ENCODE peak calls at places on chromosome 5, in four cellular contexts. U, F, W and O are unnamed samples.

GRCh38 chr5:40441733-40442132 is 238.0 kb upstream of the PTGER4 start:
- DNase-seq in U (no peak), F (no peak), W (no peak), O (no peak)

GRCh38 chr5:16312786-16313185 is 133.2 kb upstream of the MARCHF11 start:
- DNase-seq in U (no peak), F (no peak), W (no peak), O (no peak)

GRCh38 chr5:15791274-15791673 is 291.3 kb downstream of the FBXL7 start:
- DNase-seq in U (no peak), F (no peak), W (no peak), O (no peak)

GRCh38 chr5:57889558-57889957 is 406.9 kb upstream of the ACTBL2 start:
- DNase-seq in U (no peak), F (no peak), W (no peak), O (no peak)

GRCh38 chr5:17436766-17437221 is 61.2 kb upstream of the TAF11L2 start:
- DNase-seq in U (no peak), F (no peak), W (no peak), O (no peak)

GRCh38 chr5:141508808-141509611 is 20.1 kb downstream of the PCDHGC5 start:
- DNase-seq in U (peak; percentile 86), F (peak; percentile 66), W (peak; percentile 93), O (peak; percentile 74)

GRCh38 chr5:177553671-177554429 is 513 bp downstream of the FAM193B start:
- DNase-seq in U (no peak), F (no peak), W (no peak), O (peak; percentile 70)

GRCh38 chr5:143679777-143680176 is 132.2 kb upstream of the HMHB1 start:
- DNase-seq in U (no peak), F (no peak), W (no peak), O (no peak)

GRCh38 chr5:33411498-33411897 is 29.3 kb upstream of the TARS1 start:
- DNase-seq in U (no peak), F (no peak), W (no peak), O (no peak)

GRCh38 chr5:172529896-172530295 is 75.6 kb upstream of the SH3PXD2B start:
- DNase-seq in U (no peak), F (no peak), W (peak; percentile 35), O (no peak)

GRCh38 chr5:132905938-132906337 is 32.5 kb downstream of the LEAP2 start:
- DNase-seq in U (no peak), F (no peak), W (no peak), O (no peak)

GRCh38 chr5:170223349-170223748 is 9.4 kb upstream of the C5orf58 start:
- DNase-seq in U (no peak), F (no peak), W (no peak), O (no peak)

GRCh38 chr5:145158654-145159199 is 676.4 kb downstream of the PRELID2 start:
- DNase-seq in U (no peak), F (no peak), W (no peak), O (no peak)

GRCh38 chr5:171755354-171755821 is 30.2 kb upstream of the SMIM23 start:
- DNase-seq in U (no peak), F (no peak), W (no peak), O (no peak)

GRCh38 chr5:61924251-61924650 is 381.8 kb upstream of the KIF2A start:
- DNase-seq in U (no peak), F (no peak), W (no peak), O (no peak)

GRCh38 chr5:177367981-177368960 is 10.5 kb downstream of the RGS14 start:
- DNase-seq in U (no peak), F (no peak), W (no peak), O (no peak)

GRCh38 chr5:139386039-139386438 is 2.9 kb upstream of the SLC23A1 start:
- DNase-seq in U (no peak), F (no peak), W (no peak), O (no peak)
- TF ChIP-seq CTCF in U (no peak), F (no peak), W (no peak), O (no peak)

GRCh38 chr5:115432691-115433090 is 111.9 kb downstream of the FEM1C start:
- DNase-seq in U (no peak), F (no peak), W (no peak), O (no peak)
- TF ChIP-seq CTCF in U (no peak), F (peak; percentile 13), W (no peak), O (no peak)

DNA sequence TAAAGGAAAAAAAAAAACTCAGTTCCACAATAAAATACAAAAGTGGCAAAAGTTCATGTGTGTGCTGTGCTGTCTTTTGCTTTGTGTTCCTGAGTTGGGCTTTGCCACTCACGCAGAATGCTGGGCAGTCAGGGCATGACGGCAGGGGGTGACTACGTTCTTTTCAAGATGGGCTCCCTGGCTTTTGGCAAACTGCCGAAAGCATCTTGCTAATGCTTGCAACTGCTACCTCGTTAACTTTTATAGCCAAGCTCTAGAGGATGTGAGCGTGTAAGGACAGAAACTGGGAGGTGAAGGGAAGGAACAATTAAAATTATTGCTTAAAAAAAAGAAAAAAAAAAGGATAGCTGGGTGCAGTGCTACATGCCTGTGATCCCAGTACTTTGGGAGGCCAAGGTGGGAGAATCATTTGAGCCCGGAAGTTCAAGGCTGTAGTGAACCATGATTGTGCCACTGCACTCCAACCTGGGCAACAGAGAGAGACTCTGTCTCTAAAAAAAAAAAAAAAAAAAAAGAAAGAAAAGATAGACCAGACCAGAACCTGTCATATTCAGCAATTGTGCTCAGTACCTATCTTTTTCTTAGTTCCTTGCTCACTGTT is 102.3 kb downstream of the MAP1B start:
- DNase-seq in U (peak; percentile 56), F (no peak), W (no peak), O (no peak)
- TF ChIP-seq CTCF in U (no peak), F (no peak), W (no peak), O (no peak)

DNA sequence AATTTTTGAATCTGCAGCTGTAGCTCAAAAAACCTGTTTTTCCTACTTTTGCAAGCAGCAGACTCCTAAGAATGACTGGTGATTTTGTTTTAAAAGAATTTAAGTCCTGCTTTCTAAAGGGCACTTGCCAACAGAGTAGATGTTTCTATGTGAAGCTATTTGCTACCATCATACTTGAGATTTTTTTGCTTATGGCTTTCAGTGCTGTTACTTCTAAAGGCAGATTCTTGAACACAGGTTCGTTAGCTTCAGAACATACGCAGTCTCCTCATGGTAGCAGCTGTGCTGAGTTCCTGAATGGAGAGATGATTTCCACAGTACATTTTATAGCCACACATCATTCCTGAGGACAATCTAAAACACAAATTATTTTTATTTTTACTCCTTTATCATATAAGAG is 24.4 kb upstream of the ELL2 start:
- DNase-seq in U (no peak), F (no peak), W (no peak), O (no peak)
- TF ChIP-seq CTCF in U (no peak), F (no peak), W (no peak), O (no peak)

GRCh38 chr5:94422819-94423218 is 195.6 kb downstream of the KIAA0825 start:
- DNase-seq in U (no peak), F (no peak), W (no peak), O (no peak)
- TF ChIP-seq CTCF in U (no peak), F (no peak), W (no peak), O (no peak)

GRCh38 chr5:179827684-179828083 is 7.0 kb downstream of the SQSTM1 start:
- DNase-seq in U (peak; percentile 52), F (no peak), W (no peak), O (no peak)
- TF ChIP-seq CTCF in U (no peak), F (no peak), W (no peak), O (no peak)